ENCODE peak calls at places on chromosomes 11 and 22, in four cellular contexts. P, U, L and W are unnamed samples.

GRCh38 chr11:7353100-7353499 is 101.4 kb downstream of the SYT9 start:
- DNase-seq in L (peak), U (peak), P (no peak), W (no peak)

GRCh38 chr11:106986261-106986660 is 32.0 kb downstream of the GUCY1A2 start:
- DNase-seq in P (no peak), L (no peak), U (no peak), W (no peak)

GRCh38 chr11:65593518-65594414 is 1.8 kb downstream of the KCNK7 start:
- DNase-seq in P (no peak), U (peak), L (peak), W (peak)

GRCh38 chr22:26675687-26676273 is 18.4 kb downstream of the MIAT start:
- DNase-seq in U (no peak), L (no peak), P (no peak), W (no peak)

GRCh38 chr11:72585762-72586590 is 88.2 kb downstream of the PDE2A start:
- DNase-seq in U (peak), P (no peak), L (peak), W (peak)

GRCh38 chr22:27892064-27892463 is 27.0 kb downstream of the PITPNB start:
- DNase-seq in P (no peak), L (no peak), U (no peak), W (no peak)

GRCh38 chr11:48079602-48080001 is 99.2 kb downstream of the PTPRJ start:
- DNase-seq in P (no peak), U (no peak), L (no peak), W (no peak)

GRCh38 chr22:17396531-17396930 is 27.3 kb downstream of the CECR2 start:
- DNase-seq in U (no peak), P (no peak), L (no peak), W (no peak)

GRCh38 chr11:1631066-1631568 is 1.5 kb downstream of the KRTAP5-5 start:
- DNase-seq in U (no peak), P (no peak), L (no peak), W (no peak)

GRCh38 chr22:48100685-48101417 is 1338.4 kb downstream of the TBC1D22A start:
- DNase-seq in U (peak), L (no peak), P (no peak), W (no peak)

GRCh38 chr11:120554771-120555432 is 43.4 kb downstream of the GRIK4 start:
- DNase-seq in L (no peak), U (peak), P (no peak), W (no peak)

GRCh38 chr11:2325719-2326118 is 23.9 kb downstream of the TSPAN32 start:
- DNase-seq in L (no peak), U (no peak), P (no peak), W (no peak)

GRCh38 chr22:30265851-30266444 is 703 bp downstream of the OSM start:
- DNase-seq in U (no peak), L (peak), P (no peak), W (no peak)

GRCh38 chr11:94557992-94558391 is 9.2 kb upstream of the PIWIL4 start:
- DNase-seq in P (no peak), L (no peak), U (no peak), W (no peak)

GRCh38 chr11:111059726-111060125 is 185.8 kb upstream of the POU2AF2 start:
- DNase-seq in P (no peak), L (no peak), U (no peak), W (no peak)

GRCh38 chr11:119433369-119433749 is 10.4 kb upstream of the THY1 start:
- DNase-seq in P (no peak), U (no peak), L (no peak), W (no peak)

GRCh38 chr11:105612766-105613165 is 2.9 kb downstream of the GRIA4 start:
- DNase-seq in U (no peak), L (no peak), P (no peak), W (no peak)